ENCODE peak calls at places on chromosomes 1 and 21, in six cellular contexts. C, R, N, X, H and D are unnamed samples.

GRCh38 chr1:3775498-3776230 is 3.1 kb downstream of the SMIM1 start:
- DNase-seq in C (peak), H (peak), X (peak), N (no peak), R (no peak), D (peak)

GRCh38 chr1:12179111-12179519 is 12.3 kb downstream of the TNFRSF1B start:
- DNase-seq in N (peak), H (peak), C (no peak), R (no peak), X (no peak), D (no peak)

GRCh38 chr1:107965112-107965991 is at the start of gene VAV3:
- DNase-seq in C (peak), N (no peak), H (peak), R (no peak), X (peak), D (peak)

GRCh38 chr1:218665216-218665615 is 320.1 kb downstream of the TGFB2 start:
- DNase-seq in X (no peak), H (peak), R (no peak), C (no peak), N (peak), D (no peak)

GRCh38 chr1:53068314-53069084 is 6.5 kb downstream of the PODN start:
- DNase-seq in X (no peak), N (no peak), R (no peak), C (peak), H (peak), D (peak)

GRCh38 chr1:15170071-15170470 is 16.5 kb downstream of the TMEM51 start:
- DNase-seq in X (no peak), N (no peak), C (no peak), H (no peak), R (no peak), D (no peak)

GRCh38 chr1:17569200-17570139 is 30.0 kb downstream of the ARHGEF10L start:
- DNase-seq in H (peak), X (no peak), R (no peak), N (peak), C (peak), D (no peak)

GRCh38 chr21:21973806-21974205 is 975.6 kb downstream of the NCAM2 start:
- DNase-seq in R (no peak), H (peak), N (no peak), X (no peak), C (no peak), D (no peak)

GRCh38 chr1:153540394-153541361 is at the start of gene S100A5:
- DNase-seq in N (peak), X (no peak), R (no peak), C (no peak), H (peak), D (no peak)

GRCh38 chr1:238658766-238659165 is 727.6 kb upstream of the CHRM3 start:
- DNase-seq in C (no peak), X (no peak), H (no peak), N (peak), R (no peak), D (no peak)

GRCh38 chr1:226657788-226658537 is 81.1 kb downstream of the ITPKB start:
- DNase-seq in R (no peak), C (no peak), N (no peak), H (no peak), X (no peak), D (no peak)

GRCh38 chr1:3324704-3325535 is 129.5 kb upstream of the ARHGEF16 start:
- DNase-seq in C (no peak), H (peak), X (no peak), N (no peak), R (no peak), D (no peak)

GRCh38 chr1:151837197-151837596 is 2.4 kb downstream of the C2CD4D start:
- DNase-seq in X (no peak), R (no peak), N (no peak), H (no peak), C (no peak), D (no peak)

GRCh38 chr1:97331165-97331564 is 589.7 kb downstream of the DPYD start:
- DNase-seq in C (no peak), X (peak), N (no peak), H (no peak), R (no peak), D (no peak)

GRCh38 chr1:17189632-17190525 is 15.0 kb upstream of the PADI1 start:
- DNase-seq in N (peak), H (peak), R (no peak), C (no peak), X (no peak), D (no peak)

GRCh38 chr1:101567582-101568189 is 330.9 kb downstream of the S1PR1 start:
- DNase-seq in R (no peak), H (peak), C (peak), N (no peak), X (peak), D (peak)

GRCh38 chr1:37999434-38000232 is 5.7 kb downstream of the FHL3 start:
- DNase-seq in H (peak), X (no peak), C (peak), R (no peak), N (peak), D (no peak)

GRCh38 chr1:14328687-14329086 is 269.8 kb upstream of the KAZN start:
- DNase-seq in N (no peak), R (no peak), C (no peak), H (no peak), X (no peak), D (no peak)

GRCh38 chr1:113090051-113090450 is 17.1 kb downstream of the LRIG2 start:
- DNase-seq in R (no peak), X (no peak), C (no peak), N (no peak), H (no peak), D (no peak)

GRCh38 chr1:192580351-192580962 is 4.9 kb downstream of the RGS1 start:
- DNase-seq in H (no peak), R (no peak), C (no peak), N (peak), X (peak), D (no peak)

GRCh38 chr1:152415454-152416227 is 1.6 kb upstream of the CRNN start:
- DNase-seq in H (peak), C (no peak), X (no peak), R (no peak), N (no peak), D (no peak)

GRCh38 chr1:7470904-7471638 is 300.0 kb upstream of the VAMP3 start:
- DNase-seq in X (no peak), N (peak), R (no peak), H (peak), C (peak), D (no peak)

GRCh38 chr1:50080904-50081586 is 27.7 kb upstream of the ELAVL4 start:
- DNase-seq in N (no peak), C (no peak), R (no peak), X (peak), H (no peak), D (no peak)

GRCh38 chr1:93615201-93616150 is 66.2 kb downstream of the BCAR3 start:
- DNase-seq in R (no peak), X (no peak), C (no peak), H (peak), N (peak), D (peak)

GRCh38 chr21:16532841-16533240 is 803.1 kb downstream of the USP25 start:
- DNase-seq in N (peak), R (no peak), X (no peak), H (peak), C (no peak), D (no peak)

GRCh38 chr1:96559707-96560588 is 161.6 kb upstream of the PTBP2 start:
- DNase-seq in C (peak), X (no peak), N (peak), H (peak), R (no peak), D (no peak)

GRCh38 chr21:14762734-14763694 is 216.9 kb upstream of the SAMSN1 start:
- DNase-seq in C (no peak), R (no peak), N (no peak), X (peak), H (no peak), D (peak)

GRCh38 chr1:227946624-227947424 is 908 bp downstream of the WNT9A start:
- DNase-seq in X (no peak), N (no peak), H (peak), C (peak), R (no peak), D (peak)

GRCh38 chr1:151807131-151807530 is 1.9 kb upstream of the LINGO4 start:
- DNase-seq in H (no peak), N (no peak), X (no peak), C (no peak), R (no peak), D (no peak)

GRCh38 chr1:236766506-236766905 is 28.6 kb upstream of the MTR start:
- DNase-seq in C (no peak), N (no peak), R (no peak), H (no peak), X (no peak), D (no peak)

GRCh38 chr21:31326478-31327247 is 17.4 kb downstream of the TIAM1 start:
- DNase-seq in H (peak), C (no peak), R (no peak), N (no peak), X (peak), D (peak)

GRCh38 chr1:210584439-210585113 is 255.9 kb downstream of the HHAT start:
- DNase-seq in X (peak), C (peak), R (peak), N (peak), H (peak), D (peak)

GRCh38 chr1:55252942-55253589 is 37.9 kb upstream of the USP24 start:
- DNase-seq in H (no peak), N (no peak), C (no peak), R (no peak), X (no peak), D (no peak)

GRCh38 chr1:99677416-99677815 is 31.5 kb downstream of the PALMD start:
- DNase-seq in X (no peak), N (no peak), H (no peak), R (no peak), C (no peak), D (no peak)

GRCh38 chr1:87329051-87329755 is 523 bp downstream of the LMO4 start:
- DNase-seq in R (no peak), H (peak), C (peak), N (no peak), X (peak), D (peak)

GRCh38 chr1:233183226-233184020 is 112.1 kb downstream of the PCNX2 start:
- DNase-seq in R (no peak), C (no peak), X (no peak), H (no peak), N (no peak), D (no peak)

GRCh38 chr1:70038025-70038424 is 167.4 kb downstream of the LRRC40 start:
- DNase-seq in R (no peak), H (peak), N (no peak), X (no peak), C (no peak), D (no peak)

GRCh38 chr1:70033266-70033873 is 172.0 kb downstream of the LRRC40 start:
- DNase-seq in X (peak), H (no peak), C (no peak), N (no peak), R (no peak), D (no peak)

GRCh38 chr1:70039485-70039884 is 165.9 kb downstream of the LRRC40 start:
- DNase-seq in R (no peak), X (no peak), N (no peak), C (no peak), H (no peak), D (no peak)

GRCh38 chr1:70033934-70034333 is 171.4 kb downstream of the LRRC40 start:
- DNase-seq in X (no peak), R (no peak), C (no peak), N (no peak), H (no peak), D (no peak)

DNA sequence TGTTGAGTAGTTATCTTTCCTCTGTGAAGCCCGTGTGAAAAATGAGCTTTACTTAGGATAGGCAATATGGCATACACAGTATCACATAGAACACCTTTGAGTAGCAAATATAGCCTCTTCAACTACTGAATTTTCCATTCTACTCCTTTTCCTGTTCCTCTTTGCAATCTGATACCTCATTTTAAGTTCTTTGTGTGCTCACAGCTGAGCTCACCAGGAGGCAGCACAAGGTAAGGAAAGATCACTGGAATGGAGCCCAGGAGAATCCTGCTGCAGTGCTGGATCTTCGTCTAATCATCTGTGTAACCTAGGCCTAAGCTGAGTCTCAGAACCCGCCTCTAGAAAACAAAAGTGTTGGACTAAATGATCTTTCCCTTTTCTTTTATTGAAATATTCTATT is 171.0 kb downstream of the LRRC40 start:
- DNase-seq in H (no peak), C (no peak), X (peak), R (no peak), N (peak), D (no peak)
- TF ChIP-seq CTCF in H (peak), C (no peak), X (peak), R (no peak), N (peak), D (no peak)

GRCh38 chr1:32538887-32539583 is at the start of gene ZBTB8A:
- DNase-seq in C (peak), H (peak), X (peak), N (peak), R (no peak), D (no peak)
- TF ChIP-seq CTCF in C (no peak), H (no peak), X (no peak), N (no peak), R (no peak), D (no peak)

DNA sequence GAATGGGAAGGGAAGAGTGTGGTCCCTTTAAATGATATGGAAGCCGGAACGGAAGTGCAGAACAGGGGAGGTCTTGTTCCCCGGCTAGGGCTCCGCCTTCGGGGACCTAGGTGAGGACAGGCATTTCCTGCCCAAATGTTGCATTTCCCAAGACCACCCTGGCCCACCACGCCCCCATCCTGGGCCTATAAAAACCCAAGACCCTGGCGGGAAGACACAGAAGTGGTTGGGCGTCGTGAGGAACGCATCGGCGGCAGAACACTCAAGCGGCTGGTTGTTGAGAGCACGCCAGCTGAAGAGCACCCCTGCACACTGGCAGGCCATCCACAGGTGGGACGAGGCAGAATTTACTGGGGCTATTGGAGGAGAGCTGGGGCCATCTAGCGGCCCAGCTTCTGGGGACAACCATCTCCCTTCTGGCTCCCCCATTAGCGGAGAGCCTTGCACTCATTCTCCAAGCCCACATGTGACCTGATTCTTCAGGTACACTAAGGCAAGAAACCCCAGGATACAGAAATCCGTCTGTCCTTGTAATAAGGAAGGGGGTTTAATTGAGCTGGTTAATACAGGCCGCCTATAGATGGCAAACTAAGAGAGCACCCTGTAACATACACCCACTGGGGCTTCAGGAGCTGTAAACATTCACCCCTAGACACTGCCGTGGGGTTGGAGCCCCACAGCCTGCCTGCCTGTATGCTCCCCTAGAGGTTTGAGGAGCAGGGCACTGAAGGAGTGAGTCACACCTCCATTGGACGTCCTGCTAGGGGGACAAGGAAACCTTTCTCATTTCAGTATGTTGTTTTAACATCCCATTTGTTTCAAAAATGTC is 1327.9 kb downstream of the BRINP3 start:
- DNase-seq in C (no peak), H (no peak), N (no peak), R (no peak), X (no peak), D (no peak)
- TF ChIP-seq CTCF in C (no peak), H (no peak), N (no peak), R (no peak), X (no peak), D (no peak)

GRCh38 chr1:81470250-81470649 is 330.5 kb upstream of the ADGRL2 start:
- DNase-seq in C (no peak), H (no peak), R (no peak), N (no peak), X (no peak), D (no peak)

GRCh38 chr1:81467433-81467832 is 333.3 kb upstream of the ADGRL2 start:
- DNase-seq in C (no peak), N (no peak), H (no peak), X (no peak), R (no peak), D (no peak)

GRCh38 chr1:81466970-81467369 is 333.8 kb upstream of the ADGRL2 start:
- DNase-seq in X (no peak), C (no peak), N (no peak), H (no peak), R (no peak), D (no peak)

GRCh38 chr1:81472387-81472786 is 328.3 kb upstream of the ADGRL2 start:
- DNase-seq in N (no peak), H (no peak), C (no peak), R (no peak), X (no peak), D (no peak)

DNA sequence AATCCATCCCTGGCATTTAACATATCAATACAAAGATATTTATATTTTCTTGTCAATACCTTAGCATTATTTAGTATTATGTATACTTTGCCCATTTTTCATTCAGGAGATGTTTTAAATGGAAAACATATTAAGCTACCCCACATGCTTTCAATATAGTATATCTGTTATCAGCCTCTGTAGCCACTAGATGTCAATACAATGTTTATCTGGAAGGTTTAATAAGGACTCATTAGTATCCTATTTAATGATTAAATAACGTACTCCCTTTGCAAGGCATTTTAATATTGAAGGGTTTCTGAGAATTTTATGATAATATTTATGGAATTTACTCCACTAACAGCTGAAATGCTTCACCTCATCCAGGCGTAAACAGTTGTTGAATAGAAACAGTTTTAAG is 329.5 kb upstream of the ADGRL2 start:
- DNase-seq in C (no peak), R (no peak), H (no peak), N (no peak), X (no peak), D (no peak)
- TF ChIP-seq CTCF in C (peak), R (peak), H (no peak), N (no peak), X (no peak), D (no peak)

GRCh38 chr1:57124768-57125446 is 159.1 kb upstream of the C8B start:
- DNase-seq in R (no peak), C (no peak), X (no peak), N (no peak), H (no peak), D (no peak)
- TF ChIP-seq CTCF in R (no peak), C (no peak), X (peak), N (no peak), H (no peak), D (no peak)

DNA sequence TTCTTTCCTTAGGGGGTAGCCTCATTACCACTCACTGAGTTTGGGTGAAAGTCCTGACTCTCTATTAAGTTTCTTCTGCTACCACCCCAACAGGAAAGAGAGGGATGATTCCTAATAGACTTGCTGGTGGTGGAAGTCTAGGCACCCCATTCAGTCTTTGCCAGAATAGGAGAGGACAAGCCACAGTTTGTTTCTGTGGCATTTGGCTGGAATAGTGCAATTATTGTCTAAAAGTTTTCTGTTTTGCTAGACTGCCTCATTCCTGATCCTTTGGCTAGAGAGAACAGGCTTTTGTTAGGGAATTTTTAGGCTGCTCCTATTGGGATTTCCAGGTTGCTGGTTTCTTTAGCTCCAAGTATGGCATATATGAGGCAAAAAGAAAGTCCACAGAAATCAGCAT is 9.9 kb upstream of the HJV start:
- DNase-seq in N (no peak), C (no peak), X (no peak), R (no peak), H (no peak), D (no peak)
- TF ChIP-seq CTCF in N (no peak), C (no peak), X (no peak), R (no peak), H (no peak), D (no peak)

GRCh38 chr1:245277276-245277675 is 122.5 kb downstream of the KIF26B start:
- DNase-seq in R (no peak), N (no peak), X (peak), H (no peak), C (no peak), D (no peak)
- TF ChIP-seq CTCF in R (no peak), N (no peak), X (peak), H (no peak), C (peak), D (no peak)

DNA sequence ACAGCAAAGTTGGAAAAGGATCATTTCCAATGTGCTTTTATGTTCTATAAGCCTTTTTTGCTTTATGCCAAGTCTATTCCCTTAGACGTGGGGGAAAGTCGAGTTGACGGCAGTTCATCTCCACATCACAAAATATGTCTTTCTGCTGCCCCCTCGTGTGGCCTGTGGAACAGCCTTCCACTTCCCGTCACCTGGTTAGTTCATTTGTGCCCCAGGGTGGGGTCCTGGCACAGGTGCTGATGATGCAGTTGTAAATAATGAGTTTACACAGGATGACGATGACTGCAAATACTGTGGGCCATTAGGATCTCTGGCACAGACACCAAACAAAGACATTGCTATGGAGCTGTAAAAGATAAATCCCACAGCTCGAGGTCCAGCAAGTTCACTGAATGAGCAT is 10.0 kb upstream of the OTUD3 start:
- DNase-seq in H (peak), C (no peak), N (no peak), X (peak), R (no peak), D (no peak)
- TF ChIP-seq CTCF in H (peak), C (no peak), N (no peak), X (peak), R (no peak), D (no peak)

GRCh38 chr1:29698033-29698432 is 461.7 kb downstream of the PTPRU start:
- DNase-seq in R (no peak), C (no peak), H (peak), N (peak), X (no peak), D (no peak)
- TF ChIP-seq CTCF in R (peak), C (peak), H (peak), N (peak), X (peak), D (no peak)